ENCODE peak calls at places on chromosomes 3 and 15, in four cellular contexts. One of them, this sample, is unnamed.
A peak's percentile ranks its signal among the peaks of the same experiment; 100 is the strongest.

GRCh38 chr3:57556459-57557087 is 499 bp downstream of the PDE12 start:
- DNase-seq in astrocyte of the spinal cord: no peak
- DNase-seq in ELR: peak; percentile 48
- DNase-seq in effector memory CD8-positive, alpha-beta T cell: no peak
- DNase-seq in this sample: peak; percentile 20

GRCh38 chr3:185983495-185984141 is 45.8 kb upstream of the TRA2B start:
- DNase-seq in ELR: peak; percentile 81
- DNase-seq in effector memory CD8-positive, alpha-beta T cell: peak; percentile 56
- DNase-seq in astrocyte of the spinal cord: peak; percentile 60
- DNase-seq in this sample: peak; percentile 54

GRCh38 chr3:138694287-138695007 is 85.9 kb downstream of the FAIM start:
- DNase-seq in effector memory CD8-positive, alpha-beta T cell: no peak
- DNase-seq in ELR: peak; percentile 99
- DNase-seq in astrocyte of the spinal cord: peak; percentile 96
- DNase-seq in this sample: peak; percentile 97

GRCh38 chr3:72591522-72592421 is 256.5 kb downstream of the SHQ1 start:
- DNase-seq in ELR: peak; percentile 83
- DNase-seq in effector memory CD8-positive, alpha-beta T cell: no peak
- DNase-seq in astrocyte of the spinal cord: peak; percentile 82
- DNase-seq in this sample: peak; percentile 34

GRCh38 chr3:44065311-44065710 is 176.4 kb upstream of the TOPAZ1 start:
- DNase-seq in effector memory CD8-positive, alpha-beta T cell: no peak
- DNase-seq in astrocyte of the spinal cord: no peak
- DNase-seq in ELR: no peak
- DNase-seq in this sample: peak; percentile 77

GRCh38 chr3:331881-332280 is 135.3 kb downstream of the CHL1 start:
- DNase-seq in astrocyte of the spinal cord: no peak
- DNase-seq in ELR: no peak
- DNase-seq in effector memory CD8-positive, alpha-beta T cell: no peak
- DNase-seq in this sample: no peak

GRCh38 chr3:126347543-126348161 is 9.6 kb downstream of the KLF15 start:
- DNase-seq in astrocyte of the spinal cord: no peak
- DNase-seq in ELR: no peak
- DNase-seq in effector memory CD8-positive, alpha-beta T cell: no peak
- DNase-seq in this sample: no peak

GRCh38 chr3:143597774-143598652 is 250.3 kb downstream of the SLC9A9 start:
- DNase-seq in astrocyte of the spinal cord: peak; percentile 12
- DNase-seq in ELR: no peak
- DNase-seq in effector memory CD8-positive, alpha-beta T cell: no peak
- DNase-seq in this sample: no peak

GRCh38 chr15:77004189-77004588 is 9.3 kb downstream of the PSTPIP1 start:
- DNase-seq in astrocyte of the spinal cord: no peak
- DNase-seq in ELR: no peak
- DNase-seq in effector memory CD8-positive, alpha-beta T cell: no peak
- DNase-seq in this sample: no peak

GRCh38 chr3:178001670-178002101 is 534.5 kb upstream of the KCNMB2 start:
- DNase-seq in ELR: no peak
- DNase-seq in astrocyte of the spinal cord: no peak
- DNase-seq in effector memory CD8-positive, alpha-beta T cell: no peak
- DNase-seq in this sample: no peak

GRCh38 chr3:56758539-56758981 is 43.2 kb downstream of the ARHGEF3 start:
- DNase-seq in astrocyte of the spinal cord: peak; percentile 88
- DNase-seq in ELR: peak; percentile 75
- DNase-seq in effector memory CD8-positive, alpha-beta T cell: peak; percentile 14
- DNase-seq in this sample: peak; percentile 86

GRCh38 chr15:37792351-37792750 is 142.1 kb upstream of the TMCO5A start:
- DNase-seq in ELR: no peak
- DNase-seq in astrocyte of the spinal cord: peak; percentile 68
- DNase-seq in effector memory CD8-positive, alpha-beta T cell: no peak
- DNase-seq in this sample: no peak

GRCh38 chr3:188491276-188491687 is 337.3 kb downstream of the LPP start:
- DNase-seq in astrocyte of the spinal cord: peak; percentile 61
- DNase-seq in effector memory CD8-positive, alpha-beta T cell: no peak
- DNase-seq in ELR: peak; percentile 64
- DNase-seq in this sample: peak; percentile 88

GRCh38 chr15:48842501-48842900 is 31.6 kb upstream of the CEP152 start:
- DNase-seq in astrocyte of the spinal cord: no peak
- DNase-seq in effector memory CD8-positive, alpha-beta T cell: no peak
- DNase-seq in ELR: no peak
- DNase-seq in this sample: no peak

GRCh38 chr3:117454236-117454635 is 744.7 kb downstream of the TUSC7 start:
- DNase-seq in astrocyte of the spinal cord: no peak
- DNase-seq in ELR: no peak
- DNase-seq in effector memory CD8-positive, alpha-beta T cell: no peak
- DNase-seq in this sample: no peak

This sample was measured in LHCN-M2.